ENCODE peak calls at places on chromosomes 7 and 10, in five cellular contexts. A, E, Q, P and C are unnamed samples.

GRCh38 chr7:39645482-39646407 is 22.4 kb downstream of the RALA start:
- DNase-seq in A (no peak), Q (no peak), E (no peak), P (no peak), C (no peak)

GRCh38 chr7:42457663-42458062 is 220.7 kb upstream of the GLI3 start:
- DNase-seq in P (no peak), A (no peak), Q (no peak), E (no peak), C (no peak)

GRCh38 chr10:12707461-12708185 is 293.9 kb downstream of the CCDC3 start:
- DNase-seq in Q (peak), P (no peak), E (peak), A (peak), C (peak)

GRCh38 chr10:86361134-86362128 is 5.2 kb downstream of the GRID1 start:
- DNase-seq in Q (no peak), A (no peak), P (no peak), E (no peak), C (no peak)

GRCh38 chr7:113622796-113623195 is 296.0 kb downstream of the PPP1R3A start:
- DNase-seq in E (no peak), P (no peak), A (no peak), Q (no peak), C (no peak)

GRCh38 chr7:78279457-78279856 is 480.9 kb downstream of the PHTF2 start:
- DNase-seq in E (no peak), A (no peak), P (no peak), Q (no peak), C (no peak)

GRCh38 chr10:32237644-32238345 is 109.2 kb downstream of the EPC1 start:
- DNase-seq in Q (peak), P (no peak), E (no peak), A (peak), C (no peak)

GRCh38 chr10:76033457-76034196 is 602.2 kb downstream of the LRMDA start:
- DNase-seq in E (no peak), A (peak), Q (peak), P (no peak), C (no peak)

GRCh38 chr10:103648951-103649532 is 155.5 kb downstream of the NEURL1 start:
- DNase-seq in Q (peak), P (no peak), A (peak), E (no peak), C (no peak)